ENCODE peak calls at places on chromosomes 16 and 17, in five cellular contexts. V is aorta; N is neural progenitor cell; I is upper lobe of right lung; T is CD8-positive, alpha-beta memory T cell. F is an unnamed sample.

GRCh38 chr17:58383892-58384462 is 32.0 kb upstream of the SUPT4H1 start:
- DNase-seq in V (no peak), N (no peak), I (no peak), T (no peak), F (no peak)

GRCh38 chr16:66701516-66701915 is 5.0 kb upstream of the CMTM4 start:
- DNase-seq in V (no peak), N (no peak), I (no peak), T (no peak), F (no peak)

GRCh38 chr16:86034421-86034919 is 135.5 kb downstream of the IRF8 start:
- DNase-seq in V (no peak), N (no peak), I (peak), T (no peak), F (no peak)

GRCh38 chr17:43868236-43868994 is 21.4 kb downstream of the CD300LG start:
- DNase-seq in V (no peak), N (no peak), I (no peak), T (no peak), F (no peak)

GRCh38 chr17:63842173-63842539 is 329 bp downstream of the SMARCD2 start:
- DNase-seq in V (peak), N (no peak), I (peak), T (no peak), F (peak)

GRCh38 chr17:17041018-17041521 is 1.2 kb upstream of the MPRIP start:
- DNase-seq in V (no peak), N (no peak), I (peak), T (no peak), F (peak)

GRCh38 chr16:56330476-56330875 is 94.9 kb downstream of the AMFR start:
- DNase-seq in V (no peak), N (no peak), I (no peak), T (no peak), F (no peak)

GRCh38 chr16:19382887-19383816 is 34.5 kb upstream of the TMC5 start:
- DNase-seq in V (no peak), N (no peak), I (peak), T (no peak), F (no peak)

GRCh38 chr16:7998789-7999453 is 591.4 kb downstream of the TMEM114 start:
- DNase-seq in V (no peak), N (no peak), I (no peak), T (no peak), F (no peak)
- H3K27ac ChIP-seq in V (no peak), N (no peak), I (no peak), T (no peak), F (no peak)

DNA sequence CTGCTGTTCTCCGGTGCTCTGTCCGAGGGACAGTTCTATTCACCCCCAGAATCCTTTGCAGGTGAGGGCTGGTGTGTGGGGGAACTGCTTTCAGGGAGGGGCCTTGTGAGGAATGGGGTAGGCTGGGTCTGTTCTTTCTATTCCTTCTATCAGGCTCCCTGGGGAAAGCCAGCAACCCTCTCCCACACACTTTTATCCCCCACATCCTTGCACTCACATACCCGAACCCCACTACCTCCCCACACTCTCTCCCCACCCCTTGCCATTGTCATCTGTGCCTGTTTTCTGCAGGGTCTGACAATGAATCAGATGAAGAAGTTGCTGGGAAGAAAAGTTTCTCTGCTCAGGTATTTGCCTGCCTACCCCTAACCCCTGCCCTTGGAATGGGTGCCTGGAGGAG is 6.4 kb upstream of the TCAP start:
- DNase-seq in V (no peak), N (no peak), I (no peak), T (no peak), F (no peak)
- H3K27ac ChIP-seq in V (no peak), N (no peak), I (peak), T (no peak), F (no peak)

GRCh38 chr17:66985338-66985737 is 20.8 kb downstream of the CACNG4 start:
- DNase-seq in V (no peak), N (no peak), I (no peak), T (no peak), F (no peak)
- H3K27ac ChIP-seq in V (no peak), N (no peak), I (no peak), T (no peak), F (no peak)

DNA sequence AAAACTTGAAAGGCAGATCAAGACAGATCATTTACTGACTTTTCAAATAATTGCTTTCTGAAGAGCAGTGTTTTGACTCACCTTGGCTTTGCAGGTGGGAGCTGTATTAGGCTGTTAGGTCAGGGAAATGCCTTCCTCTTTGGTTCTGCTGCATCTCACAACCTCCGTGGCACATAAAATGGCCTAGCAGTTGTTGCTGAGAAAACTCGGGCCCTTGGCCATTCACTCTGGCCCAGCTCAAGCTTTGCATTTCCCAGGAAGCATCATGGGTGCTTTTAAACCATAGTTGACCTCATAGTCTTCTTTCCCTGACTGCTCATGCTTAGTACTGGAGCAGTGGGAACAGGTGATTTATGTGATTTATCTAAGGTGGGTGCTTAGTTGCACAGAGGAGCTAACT is 83.5 kb downstream of the KSR1 start:
- DNase-seq in V (no peak), N (no peak), I (no peak), T (no peak), F (no peak)
- H3K27ac ChIP-seq in V (no peak), N (no peak), I (peak), T (no peak), F (peak)

DNA sequence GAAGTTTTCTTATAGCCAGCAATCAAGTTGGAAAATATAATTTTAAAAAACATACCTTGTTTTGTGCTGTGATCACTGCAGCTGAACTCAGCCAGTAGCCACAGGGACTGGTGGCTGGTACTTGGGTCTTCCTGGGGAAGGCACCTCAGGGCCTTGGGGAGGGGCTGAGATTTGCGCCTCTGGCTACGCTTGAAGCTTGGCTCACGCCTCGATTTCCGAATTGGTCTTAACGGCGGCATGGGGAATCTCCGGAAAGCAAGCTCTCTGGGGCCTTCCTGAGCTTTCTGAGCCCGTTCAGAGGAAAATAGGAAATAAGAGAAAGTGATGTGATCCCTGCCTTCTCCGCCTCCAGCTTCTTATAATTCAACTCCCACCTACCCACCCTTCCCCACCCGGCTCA is 11.3 kb upstream of the USP7 start:
- DNase-seq in V (no peak), N (no peak), I (no peak), T (no peak), F (no peak)
- H3K27ac ChIP-seq in V (no peak), N (no peak), I (no peak), T (no peak), F (no peak)

GRCh38 chr16:69839798-69840409 is 77.8 kb downstream of the WWP2 start:
- DNase-seq in V (no peak), N (no peak), I (peak), T (no peak), F (peak)
- H3K27ac ChIP-seq in V (peak), N (no peak), I (peak), T (no peak), F (peak)

GRCh38 chr16:28573738-28574718 is 20.3 kb downstream of the SGF29 start:
- DNase-seq in V (no peak), N (no peak), I (no peak), T (no peak), F (no peak)
- H3K27ac ChIP-seq in V (no peak), N (no peak), I (no peak), T (no peak), F (no peak)